ENCODE peak calls at places on chromosomes 13 and 19, in nine cellular contexts. M, I, K, X, H, N, S, V and W are unnamed samples.

GRCh38 chr19:46488551-46488950 is 7.1 kb downstream of the PNMA8B start:
- DNase-seq in V (no peak), M (no peak), K (no peak), I (no peak), H (no peak), S (no peak), X (no peak), N (peak; percentile 50), W (no peak)

GRCh38 chr13:58953638-58954037 is 1210.1 kb downstream of the DIAPH3 start:
- DNase-seq in X (no peak), M (no peak), N (no peak), I (no peak), V (peak; percentile 13), S (no peak), K (no peak), H (no peak), W (no peak)

GRCh38 chr19:39427707-39428106 is 8.0 kb downstream of the RPS16 start:
- DNase-seq in S (no peak), N (no peak), M (no peak), I (no peak), X (no peak), V (no peak), H (no peak), K (no peak), W (no peak)

GRCh38 chr13:37326319-37326718 is 220.9 kb upstream of the CSNK1A1L start:
- DNase-seq in H (no peak), N (no peak), K (no peak), V (no peak), S (no peak), M (no peak), X (no peak), I (no peak), W (peak; percentile 4)

GRCh38 chr19:3513198-3514140 is 7.4 kb downstream of the FZR1 start:
- DNase-seq in K (no peak), V (no peak), S (peak; percentile 49), X (no peak), H (no peak), N (no peak), M (no peak), I (no peak), W (no peak)

GRCh38 chr13:95677564-95678386 is 836 bp downstream of the DNAJC3 start:
- DNase-seq in V (no peak), H (no peak), N (no peak), S (no peak), M (no peak), K (no peak), X (no peak), I (no peak), W (no peak)

GRCh38 chr13:48942131-48942530 is 33.6 kb upstream of the FNDC3A start:
- DNase-seq in I (no peak), V (no peak), X (no peak), S (no peak), N (no peak), M (no peak), K (no peak), H (no peak), W (peak; percentile 17)

GRCh38 chr13:82224806-82225205 is 1657.5 kb downstream of the SLITRK1 start:
- DNase-seq in X (no peak), S (no peak), V (no peak), N (no peak), H (no peak), M (no peak), I (no peak), K (no peak), W (no peak)

GRCh38 chr13:37488682-37489081 is 109.9 kb downstream of the POSTN start:
- DNase-seq in I (no peak), S (no peak), M (no peak), X (no peak), N (no peak), V (no peak), K (no peak), H (no peak), W (no peak)

GRCh38 chr19:38737297-38737865 is 6.9 kb downstream of the CAPN12 start:
- DNase-seq in V (no peak), H (no peak), I (no peak), N (no peak), K (no peak), S (peak; percentile 29), M (no peak), X (no peak), W (no peak)

GRCh38 chr19:7898967-7899366 is 4.7 kb upstream of the MAP2K7 start:
- DNase-seq in X (no peak), S (no peak), V (no peak), I (no peak), M (no peak), K (no peak), N (no peak), H (no peak), W (no peak)

GRCh38 chr19:5642204-5642603 is 19.3 kb downstream of the SAFB start:
- DNase-seq in I (no peak), N (no peak), M (no peak), H (no peak), S (no peak), V (no peak), K (no peak), X (no peak), W (no peak)

GRCh38 chr13:93338906-93339305 is 112.3 kb downstream of the GPC6 start:
- DNase-seq in N (no peak), K (no peak), V (no peak), M (no peak), X (no peak), I (no peak), S (no peak), H (no peak), W (no peak)

GRCh38 chr13:100941377-100941776 is 266.8 kb upstream of the TMTC4 start:
- DNase-seq in M (no peak), H (no peak), I (no peak), K (no peak), V (no peak), S (no peak), X (no peak), N (no peak), W (no peak)

GRCh38 chr13:49604570-49604969 is 19.2 kb upstream of the RCBTB1 start:
- DNase-seq in X (no peak), I (no peak), N (no peak), H (no peak), K (no peak), M (no peak), V (no peak), S (no peak), W (no peak)

GRCh38 chr13:51015973-51016372 is 95.1 kb downstream of the C13orf42 start:
- DNase-seq in X (no peak), S (no peak), V (no peak), K (no peak), I (no peak), H (no peak), N (no peak), M (no peak), W (no peak)

GRCh38 chr13:58855283-58855682 is 1223.7 kb downstream of the PCDH17 start:
- DNase-seq in K (no peak), H (no peak), X (no peak), M (no peak), N (no peak), I (no peak), V (no peak), S (no peak), W (no peak)

GRCh38 chr13:113879017-113879416 is 15.1 kb upstream of the GAS6 start:
- DNase-seq in K (no peak), S (no peak), X (no peak), N (peak; percentile 14), M (no peak), I (no peak), V (no peak), H (no peak), W (no peak)

DNA sequence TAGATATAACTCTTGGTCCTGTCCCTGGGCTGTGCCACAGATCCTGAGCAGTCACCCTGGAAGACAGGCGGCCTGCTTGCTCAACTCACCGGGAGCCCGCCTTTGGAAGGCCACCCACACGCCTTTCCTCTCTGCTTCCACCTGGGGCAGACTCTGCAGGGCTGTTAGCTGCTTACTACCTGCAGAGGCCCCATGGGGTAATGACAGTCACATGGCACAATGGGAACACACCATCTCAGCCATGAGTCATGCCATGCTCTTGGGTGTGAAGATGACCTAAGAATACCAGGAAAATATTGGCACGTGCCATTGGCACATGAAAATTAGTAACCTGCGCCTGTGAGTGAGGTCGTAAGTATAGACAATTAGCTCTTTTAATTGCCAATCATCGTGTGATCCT is 108.6 kb downstream of the COL4A2 start:
- DNase-seq in M (no peak), H (no peak), K (no peak), I (no peak), N (peak; percentile 80), X (no peak), V (no peak), S (peak; percentile 62), W (no peak)
- TF ChIP-seq CTCF in M (no peak), H (no peak), K (no peak), I (no peak), N (peak; percentile 41), X (no peak), V (no peak), S (no peak), W (no peak)

GRCh38 chr13:21984156-21984555 is 313.3 kb downstream of the FGF9 start:
- DNase-seq in K (no peak), H (no peak), X (no peak), M (no peak), V (no peak), S (no peak), I (no peak), N (no peak), W (no peak)
- TF ChIP-seq CTCF in K (no peak), H (no peak), X (no peak), M (no peak), V (no peak), S (no peak), I (no peak), N (no peak), W (no peak)

GRCh38 chr13:40975441-40975840 is 43.7 kb downstream of the ELF1 start:
- DNase-seq in M (no peak), V (no peak), N (no peak), S (no peak), H (no peak), I (no peak), X (no peak), K (no peak), W (no peak)

GRCh38 chr13:40971321-40971720 is 47.8 kb downstream of the ELF1 start:
- DNase-seq in S (no peak), M (no peak), X (no peak), I (no peak), N (no peak), H (no peak), K (no peak), V (no peak), W (no peak)

GRCh38 chr13:40970803-40971202 is 48.3 kb downstream of the ELF1 start:
- DNase-seq in I (no peak), S (no peak), V (no peak), H (no peak), X (no peak), N (no peak), K (no peak), M (no peak), W (no peak)

GRCh38 chr13:40973409-40973808 is 45.7 kb downstream of the ELF1 start:
- DNase-seq in I (no peak), X (no peak), N (no peak), K (no peak), V (no peak), M (no peak), S (no peak), H (no peak), W (no peak)

GRCh38 chr13:40974460-40975407 is 44.4 kb downstream of the ELF1 start:
- DNase-seq in M (peak; percentile 6), X (no peak), V (no peak), I (no peak), N (peak; percentile 64), K (peak; percentile 12), H (no peak), S (no peak), W (peak; percentile 20)
- TF ChIP-seq CTCF in M (peak; percentile 40), X (peak; percentile 59), V (peak; percentile 71), I (peak; percentile 30), N (peak; percentile 82), K (peak; percentile 54), H (peak; percentile 56), S (peak; percentile 24), W (peak; percentile 26)

GRCh38 chr13:34357435-34358232 is 539.7 kb downstream of the RFC3 start:
- DNase-seq in N (peak; percentile 50), K (no peak), M (no peak), H (no peak), I (no peak), S (no peak), V (no peak), X (no peak), W (peak; percentile 47)
- TF ChIP-seq CTCF in N (peak; percentile 27), K (no peak), M (no peak), H (no peak), I (no peak), S (no peak), V (no peak), X (no peak), W (no peak)